ENCODE peak calls at places on chromosome 1, in six cellular contexts. One of them, this sample, is unnamed.

GRCh38 chr1:213519098-213519497 is 468.1 kb downstream of the RPS6KC1 start:
- DNase-seq in GM23248: no peak
- DNase-seq in HCT116: no peak
- DNase-seq in MM.1S: no peak
- DNase-seq in neural progenitor cell: no peak
- DNase-seq in hepatocyte: peak; percentile 18
- DNase-seq in this sample: no peak

GRCh38 chr1:17636612-17637011 is 97.1 kb downstream of the ARHGEF10L start:
- DNase-seq in GM23248: peak; percentile 55
- DNase-seq in HCT116: no peak
- DNase-seq in MM.1S: no peak
- DNase-seq in neural progenitor cell: no peak
- DNase-seq in hepatocyte: no peak
- DNase-seq in this sample: peak; percentile 38

GRCh38 chr1:245956225-245956624 is 550.9 kb downstream of the SMYD3 start:
- DNase-seq in GM23248: no peak
- DNase-seq in HCT116: no peak
- DNase-seq in MM.1S: no peak
- DNase-seq in neural progenitor cell: no peak
- DNase-seq in hepatocyte: no peak
- DNase-seq in this sample: no peak

GRCh38 chr1:156393095-156393494 is 24.1 kb downstream of the RHBG start:
- DNase-seq in GM23248: no peak
- DNase-seq in HCT116: no peak
- DNase-seq in MM.1S: no peak
- DNase-seq in neural progenitor cell: no peak
- DNase-seq in hepatocyte: no peak
- DNase-seq in this sample: no peak

GRCh38 chr1:214002472-214002871 is 14.7 kb downstream of the PROX1 start:
- DNase-seq in GM23248: peak; percentile 57
- DNase-seq in HCT116: no peak
- DNase-seq in MM.1S: no peak
- DNase-seq in neural progenitor cell: no peak
- DNase-seq in hepatocyte: peak; percentile 74
- DNase-seq in this sample: peak; percentile 76

GRCh38 chr1:55547441-55547840 is 332.3 kb upstream of the USP24 start:
- DNase-seq in GM23248: no peak
- DNase-seq in HCT116: no peak
- DNase-seq in MM.1S: no peak
- DNase-seq in neural progenitor cell: no peak
- DNase-seq in hepatocyte: peak; percentile 28
- DNase-seq in this sample: no peak

GRCh38 chr1:87528754-87529517 is 200.3 kb downstream of the LMO4 start:
- DNase-seq in GM23248: no peak
- DNase-seq in HCT116: no peak
- DNase-seq in MM.1S: no peak
- DNase-seq in neural progenitor cell: no peak
- DNase-seq in hepatocyte: peak; percentile 13
- DNase-seq in this sample: no peak

GRCh38 chr1:6108937-6109636 is 63.4 kb downstream of the KCNAB2 start:
- DNase-seq in GM23248: peak; percentile 73
- DNase-seq in HCT116: peak; percentile 35
- DNase-seq in MM.1S: peak; percentile 24
- DNase-seq in neural progenitor cell: peak; percentile 66
- DNase-seq in hepatocyte: no peak
- DNase-seq in this sample: peak; percentile 89

GRCh38 chr1:204192589-204193352 is 3.5 kb downstream of the KISS1 start:
- DNase-seq in GM23248: peak; percentile 22
- DNase-seq in HCT116: no peak
- DNase-seq in MM.1S: no peak
- DNase-seq in neural progenitor cell: no peak
- DNase-seq in hepatocyte: no peak
- DNase-seq in this sample: no peak
- TF ChIP-seq EZH2phosphoT487 in GM23248: no peak
- TF ChIP-seq EZH2phosphoT487 in HCT116: no peak
- TF ChIP-seq EZH2phosphoT487 in MM.1S: no peak
- TF ChIP-seq EZH2phosphoT487 in neural progenitor cell: no peak
- TF ChIP-seq EZH2phosphoT487 in hepatocyte: no peak
- TF ChIP-seq EZH2phosphoT487 in this sample: no peak

GRCh38 chr1:25618433-25618808 is 1.8 kb downstream of the MAN1C1 start:
- DNase-seq in GM23248: no peak
- DNase-seq in HCT116: no peak
- DNase-seq in MM.1S: no peak
- DNase-seq in neural progenitor cell: peak; percentile 25
- DNase-seq in hepatocyte: no peak
- DNase-seq in this sample: no peak

GRCh38 chr1:25620701-25621350 is 4.2 kb downstream of the MAN1C1 start:
- DNase-seq in GM23248: no peak
- DNase-seq in HCT116: no peak
- DNase-seq in MM.1S: no peak
- DNase-seq in neural progenitor cell: no peak
- DNase-seq in hepatocyte: no peak
- DNase-seq in this sample: no peak

GRCh38 chr1:25619101-25619890 is 2.7 kb downstream of the MAN1C1 start:
- DNase-seq in GM23248: peak; percentile 32
- DNase-seq in HCT116: no peak
- DNase-seq in MM.1S: peak; percentile 57
- DNase-seq in neural progenitor cell: peak; percentile 89
- DNase-seq in hepatocyte: peak; percentile 52
- DNase-seq in this sample: peak; percentile 19

GRCh38 chr1:25621876-25622275 is 5.3 kb downstream of the MAN1C1 start:
- DNase-seq in GM23248: no peak
- DNase-seq in HCT116: no peak
- DNase-seq in MM.1S: peak; percentile 24
- DNase-seq in neural progenitor cell: no peak
- DNase-seq in hepatocyte: no peak
- DNase-seq in this sample: no peak

DNA sequence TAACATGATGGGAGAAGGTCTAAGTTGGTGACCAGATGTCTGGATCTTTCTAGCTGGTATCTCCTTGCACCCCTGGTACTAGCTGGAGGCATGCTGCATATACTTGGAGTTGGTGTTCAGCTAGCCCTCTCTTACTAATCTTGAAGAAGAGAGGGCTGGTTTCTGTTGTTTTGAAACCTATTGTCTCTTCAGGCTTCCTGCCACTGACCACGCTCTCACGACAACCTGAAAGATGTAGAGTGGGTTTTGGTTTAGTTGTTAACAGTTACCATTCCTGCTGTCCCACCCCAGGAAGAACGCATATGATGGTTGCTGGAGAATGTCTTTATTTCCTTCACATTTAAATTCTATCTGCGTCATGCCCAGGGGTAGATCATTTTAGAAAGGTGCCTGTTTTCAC is 3.6 kb downstream of the MAN1C1 start:
- DNase-seq in GM23248: no peak
- DNase-seq in HCT116: no peak
- DNase-seq in MM.1S: peak; percentile 81
- DNase-seq in neural progenitor cell: no peak
- DNase-seq in hepatocyte: no peak
- DNase-seq in this sample: no peak
- H3K27ac ChIP-seq in GM23248: no peak overlapping the region
- H3K27ac ChIP-seq in HCT116: no peak overlapping the region
- H3K27ac ChIP-seq in MM.1S: peak overlapping the region; percentile 92
- H3K27ac ChIP-seq in neural progenitor cell: no peak overlapping the region
- H3K27ac ChIP-seq in hepatocyte: no peak overlapping the region
- H3K27ac ChIP-seq in this sample: no peak overlapping the region

GRCh38 chr1:16198444-16199156 is 13.9 kb downstream of the ARHGEF19 start:
- DNase-seq in GM23248: no peak
- DNase-seq in HCT116: no peak
- DNase-seq in MM.1S: no peak
- DNase-seq in neural progenitor cell: no peak
- DNase-seq in hepatocyte: no peak
- DNase-seq in this sample: no peak
- H2AFZ ChIP-seq in GM23248: no peak overlapping the region
- H2AFZ ChIP-seq in HCT116: no peak overlapping the region
- H2AFZ ChIP-seq in MM.1S: no peak overlapping the region
- H2AFZ ChIP-seq in neural progenitor cell: no peak overlapping the region
- H2AFZ ChIP-seq in hepatocyte: no peak overlapping the region
- H2AFZ ChIP-seq in this sample: no peak overlapping the region

GRCh38 chr1:172997941-172998361 is 52.8 kb downstream of the TNFSF18 start:
- DNase-seq in GM23248: peak; percentile 54
- DNase-seq in HCT116: no peak
- DNase-seq in MM.1S: no peak
- DNase-seq in neural progenitor cell: no peak
- DNase-seq in hepatocyte: no peak
- DNase-seq in this sample: peak; percentile 78
- TF ChIP-seq EZH2phosphoT487 in GM23248: no peak
- TF ChIP-seq EZH2phosphoT487 in HCT116: no peak
- TF ChIP-seq EZH2phosphoT487 in MM.1S: no peak
- TF ChIP-seq EZH2phosphoT487 in neural progenitor cell: no peak
- TF ChIP-seq EZH2phosphoT487 in hepatocyte: no peak
- TF ChIP-seq EZH2phosphoT487 in this sample: no peak

DNA sequence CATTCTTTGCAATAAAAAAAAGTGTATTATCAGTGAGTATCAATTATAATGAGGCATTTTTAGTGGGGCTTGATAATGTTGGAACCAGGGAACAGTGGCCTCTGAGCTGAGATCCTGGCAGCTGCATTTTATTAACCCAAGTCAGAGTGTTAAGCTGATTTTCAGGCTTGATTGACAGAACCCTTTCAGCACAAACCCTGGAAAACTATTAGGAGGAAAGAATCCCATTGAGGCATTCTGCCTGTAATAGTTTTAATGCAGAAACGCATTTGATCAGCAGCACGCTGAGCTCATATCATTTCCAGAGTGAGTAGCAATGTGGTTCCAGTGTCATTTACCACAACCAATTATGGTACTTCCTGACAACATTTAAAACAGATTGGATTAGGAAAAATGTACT is 78.3 kb upstream of the BARHL2 start:
- DNase-seq in GM23248: no peak
- DNase-seq in HCT116: no peak
- DNase-seq in MM.1S: no peak
- DNase-seq in neural progenitor cell: peak; percentile 58
- DNase-seq in hepatocyte: no peak
- DNase-seq in this sample: no peak
- H3K27ac ChIP-seq in GM23248: no peak overlapping the region
- H3K27ac ChIP-seq in HCT116: no peak overlapping the region
- H3K27ac ChIP-seq in MM.1S: no peak overlapping the region
- H3K27ac ChIP-seq in neural progenitor cell: no peak overlapping the region
- H3K27ac ChIP-seq in hepatocyte: no peak overlapping the region
- H3K27ac ChIP-seq in this sample: no peak overlapping the region

This sample was measured in PC-3.